ENCODE peak calls at places on chromosomes 2 and 18, in seven cellular contexts. K, X, H, F, W, Z and I are unnamed samples.

GRCh38 chr2:105836840-105837692 is 92.4 kb downstream of the NCK2 start:
- DNase-seq in K (no peak), X (peak), H (no peak), F (no peak), W (no peak), Z (no peak), I (no peak)

GRCh38 chr2:129923265-129924141 is 56.0 kb upstream of the RAB6C start:
- DNase-seq in K (no peak), X (peak), H (peak), F (peak), W (no peak), Z (no peak), I (peak)

GRCh38 chr2:5589183-5589582 is 103.0 kb upstream of the SOX11 start:
- DNase-seq in K (no peak), X (no peak), H (no peak), F (no peak), W (no peak), Z (no peak), I (no peak)

GRCh38 chr2:9594361-9595063 is 36.3 kb downstream of the YWHAQ start:
- DNase-seq in K (no peak), X (no peak), H (peak), F (no peak), W (peak), Z (no peak), I (no peak)

GRCh38 chr2:98476192-98476868 is 31.7 kb downstream of the INPP4A start:
- DNase-seq in K (no peak), X (no peak), H (peak), F (no peak), W (no peak), Z (no peak), I (no peak)

GRCh38 chr18:25787281-25787680 is 303.1 kb downstream of the SS18 start:
- DNase-seq in K (no peak), X (no peak), H (no peak), F (no peak), W (no peak), Z (no peak), I (no peak)

GRCh38 chr2:238821391-238821790 is 26.5 kb upstream of the TWIST2 start:
- DNase-seq in K (no peak), X (no peak), H (no peak), F (no peak), W (no peak), Z (no peak), I (no peak)

GRCh38 chr18:7116832-7117389 is 686 bp downstream of the LAMA1 start:
- DNase-seq in K (no peak), X (no peak), H (no peak), F (peak), W (no peak), Z (no peak), I (no peak)

GRCh38 chr2:42794271-42795046 is 2.1 kb upstream of the HAAO start:
- DNase-seq in K (no peak), X (no peak), H (no peak), F (no peak), W (no peak), Z (no peak), I (no peak)

GRCh38 chr18:58762781-58763171 is 91.5 kb downstream of the MALT1 start:
- DNase-seq in K (no peak), X (no peak), H (no peak), F (peak), W (no peak), Z (no peak), I (no peak)

GRCh38 chr2:200750323-200750910 is 61.3 kb upstream of the BZW1 start:
- DNase-seq in K (no peak), X (no peak), H (no peak), F (no peak), W (no peak), Z (no peak), I (no peak)